ENCODE peak calls at places on chromosome 6, in seven cellular contexts. O, R, N, S, P, V and W are unnamed samples.
A peak's percentile ranks its signal among the peaks of the same experiment; 100 is the strongest.

GRCh38 chr6:71367763-71368162 is 79.2 kb downstream of the OGFRL1 start:
- DNase-seq in O (no peak), R (no peak), N (no peak), S (no peak), P (peak; percentile 82), V (no peak), W (no peak)

GRCh38 chr6:137044366-137045220 is at the start of gene IL20RA:
- DNase-seq in O (no peak), R (peak; percentile 80), N (no peak), S (no peak), P (peak; percentile 89), V (no peak), W (no peak)

GRCh38 chr6:12450446-12450845 is 160.3 kb downstream of the EDN1 start:
- DNase-seq in O (no peak), R (no peak), N (no peak), S (no peak), P (no peak), V (no peak), W (no peak)

GRCh38 chr6:3176562-3177355 is 19.4 kb upstream of the TUBB2A start:
- DNase-seq in O (no peak), R (no peak), N (no peak), S (peak; percentile 63), P (peak; percentile 84), V (no peak), W (no peak)

GRCh38 chr6:157665172-157665571 is 157.9 kb upstream of the SNX9 start:
- DNase-seq in O (no peak), R (no peak), N (no peak), S (no peak), P (no peak), V (no peak), W (no peak)

GRCh38 chr6:161736796-161737292 is 463.0 kb upstream of the AGPAT4 start:
- DNase-seq in O (no peak), R (peak; percentile 16), N (no peak), S (no peak), P (no peak), V (no peak), W (no peak)

GRCh38 chr6:123380257-123380656 is 256.5 kb downstream of the TRDN start:
- DNase-seq in O (no peak), R (peak; percentile 68), N (no peak), S (no peak), P (no peak), V (no peak), W (peak; percentile 4)

GRCh38 chr6:56724455-56724854 is 81.8 kb upstream of the DST start:
- DNase-seq in O (no peak), R (no peak), N (no peak), S (no peak), P (no peak), V (no peak), W (no peak)

GRCh38 chr6:149723771-149724417 is 6.0 kb upstream of the LATS1 start:
- DNase-seq in O (no peak), R (peak; percentile 70), N (peak; percentile 42), S (peak; percentile 71), P (no peak), V (peak; percentile 36), W (peak; percentile 65)

GRCh38 chr6:71967436-71967835 is 81.1 kb downstream of the RIMS1 start:
- DNase-seq in O (no peak), R (no peak), N (no peak), S (no peak), P (no peak), V (no peak), W (no peak)

GRCh38 chr6:159110013-159110412 is 59.2 kb upstream of the FNDC1 start:
- DNase-seq in O (no peak), R (peak; percentile 83), N (peak; percentile 38), S (no peak), P (peak; percentile 62), V (peak; percentile 46), W (peak; percentile 53)

GRCh38 chr6:136249336-136249735 is 775 bp downstream of the MTFR2 start:
- DNase-seq in O (no peak), R (peak; percentile 22), N (no peak), S (no peak), P (no peak), V (no peak), W (no peak)

GRCh38 chr6:2984738-2985381 is 13.5 kb upstream of the SERPINB6 start:
- DNase-seq in O (no peak), R (peak; percentile 69), N (no peak), S (no peak), P (no peak), V (no peak), W (no peak)

GRCh38 chr6:47247227-47247797 is 62.4 kb downstream of the TNFRSF21 start:
- DNase-seq in O (no peak), R (no peak), N (no peak), S (peak; percentile 58), P (no peak), V (no peak), W (peak; percentile 64)

GRCh38 chr6:34656378-34657036 is 40.1 kb downstream of the ILRUN start:
- DNase-seq in O (no peak), R (no peak), N (peak; percentile 40), S (no peak), P (no peak), V (peak; percentile 15), W (peak; percentile 42)

GRCh38 chr6:32108727-32109113 is 418 bp downstream of the TNXB start:
- DNase-seq in O (no peak), R (no peak), N (no peak), S (no peak), P (no peak), V (no peak), W (no peak)

GRCh38 chr6:32108094-32108627 is 977 bp downstream of the TNXB start:
- DNase-seq in O (peak; percentile 85), R (peak; percentile 56), N (no peak), S (no peak), P (peak; percentile 94), V (no peak), W (no peak)

GRCh38 chr6:32110632-32111031 is 1.5 kb upstream of the TNXB start:
- DNase-seq in O (no peak), R (no peak), N (no peak), S (no peak), P (no peak), V (no peak), W (no peak)

GRCh38 chr6:32109765-32110160 is 625 bp upstream of the TNXB start:
- DNase-seq in O (no peak), R (no peak), N (no peak), S (no peak), P (no peak), V (no peak), W (no peak)

GRCh38 chr6:32109114-32109764 is at the start of gene TNXB:
- DNase-seq in O (no peak), R (no peak), N (no peak), S (no peak), P (peak; percentile 91), V (no peak), W (no peak)
- H3K4me3 ChIP-seq in O (peak within 1 kb of the TSS; percentile 58), R (peak within 1 kb of the TSS; percentile 41), N (no peak within 1 kb of the TSS), S (no peak within 1 kb of the TSS), P (peak within 1 kb of the TSS; percentile 33), V (no peak within 1 kb of the TSS), W (no peak within 1 kb of the TSS)

DNA sequence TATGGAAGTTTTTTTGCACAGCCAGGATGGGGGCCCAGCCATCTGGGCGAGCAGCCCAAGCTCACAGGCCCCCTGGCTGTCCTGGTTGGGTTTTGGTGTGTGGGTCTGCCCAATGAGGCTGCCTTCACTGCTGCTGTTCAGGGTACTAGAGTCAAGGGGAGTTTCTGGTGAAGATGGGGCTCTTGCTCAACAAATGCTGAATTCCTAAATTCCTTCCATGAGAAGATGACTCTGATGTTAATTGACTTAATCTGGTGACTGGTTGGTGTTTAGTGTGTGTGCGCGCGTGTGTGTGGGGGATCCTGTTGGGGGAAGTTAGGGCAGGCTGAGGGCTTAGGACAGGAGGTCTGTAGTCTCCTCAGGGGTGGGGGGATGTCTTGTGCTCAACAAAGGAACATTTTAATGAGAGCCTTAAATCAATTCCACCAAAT is 1.9 kb downstream of the PTK7 start:
- DNase-seq in O (no peak), R (no peak), N (no peak), S (no peak), P (no peak), V (no peak), W (no peak)
- H3K4me3 ChIP-seq in O (no peak overlapping the region), R (peak overlapping the region; percentile 98), N (no peak overlapping the region), S (no peak overlapping the region), P (no peak overlapping the region), V (no peak overlapping the region), W (no peak overlapping the region)

DNA sequence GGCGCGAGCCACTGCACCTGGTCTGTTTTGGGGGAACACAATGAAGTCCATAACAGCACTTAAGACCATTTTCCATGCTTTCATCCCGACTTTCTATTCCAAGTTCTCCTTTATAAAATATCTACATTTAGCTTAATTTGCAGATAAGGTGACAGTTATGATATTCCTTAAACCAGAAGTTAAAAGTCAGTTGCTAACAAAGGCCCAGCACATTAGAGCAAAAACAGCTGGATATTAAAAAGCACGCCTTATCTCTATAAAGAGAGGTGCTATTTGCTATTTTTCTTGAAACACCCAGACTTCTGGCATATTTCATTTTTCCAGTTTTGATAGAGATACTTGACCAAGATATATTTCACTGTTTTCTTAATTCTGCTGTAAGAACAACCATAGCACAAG is 15.8 kb downstream of the OR2B2 start:
- DNase-seq in O (no peak), R (no peak), N (no peak), S (no peak), P (no peak), V (no peak), W (no peak)
- H3K4me3 ChIP-seq in O (no peak overlapping the region), R (peak overlapping the region; percentile 82), N (no peak overlapping the region), S (peak overlapping the region; percentile 51), P (no peak overlapping the region), V (no peak overlapping the region), W (no peak overlapping the region)

DNA sequence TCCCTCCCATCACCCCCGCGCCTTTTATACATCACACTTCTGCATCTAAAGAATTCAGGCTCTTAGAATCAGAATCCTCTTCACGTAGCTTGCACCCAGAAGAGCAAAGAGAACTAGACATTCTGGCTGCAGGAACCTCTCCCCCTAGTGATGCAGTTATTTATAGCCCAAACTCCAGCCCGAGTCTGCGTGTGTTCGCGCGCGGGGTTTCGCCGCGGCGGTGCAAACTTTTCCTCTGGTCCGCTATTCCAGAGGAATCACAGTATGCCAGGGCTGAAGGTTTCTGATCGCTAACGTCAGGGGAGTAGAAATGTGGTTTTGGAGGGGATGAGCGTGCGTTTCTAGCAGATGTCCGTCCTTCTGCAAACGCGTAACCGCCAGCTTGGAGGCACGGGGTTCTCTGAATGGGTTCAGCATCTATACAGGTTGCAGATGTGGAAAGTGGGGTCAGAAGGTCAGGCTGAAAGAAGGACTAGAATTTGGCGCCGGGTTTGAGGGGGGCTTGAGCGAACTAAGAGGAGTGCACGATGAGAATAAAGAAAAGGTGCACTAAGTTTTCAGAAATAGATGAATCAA is 1.9 kb downstream of the EPHA7 start:
- DNase-seq in O (no peak), R (no peak), N (no peak), S (no peak), P (no peak), V (no peak), W (no peak)
- H3K4me3 ChIP-seq in O (peak overlapping the region; percentile 67), R (peak overlapping the region; percentile 62), N (no peak overlapping the region), S (no peak overlapping the region), P (no peak overlapping the region), V (no peak overlapping the region), W (no peak overlapping the region)

GRCh38 chr6:33578588-33579011 is 1.5 kb downstream of the BAK1 start:
- DNase-seq in O (no peak), R (no peak), N (peak; percentile 52), S (no peak), P (no peak), V (peak; percentile 60), W (peak; percentile 35)
- H3K4me3 ChIP-seq in O (peak overlapping the region; percentile 80), R (peak overlapping the region; percentile 98), N (peak overlapping the region; percentile 96), S (peak overlapping the region; percentile 78), P (no peak overlapping the region), V (peak overlapping the region; percentile 98), W (peak overlapping the region; percentile 93)